ENCODE peak calls at places on chromosomes 5 and 9, in eight cellular contexts. One of them, this sample, is unnamed.

GRCh38 chr5:32936329-32936728 is 225.2 kb downstream of the NPR3 start:
- DNase-seq in breast epithelium: no peak
- DNase-seq in stomach: no peak
- DNase-seq in sigmoid colon: no peak
- DNase-seq in prostate gland: no peak
- DNase-seq in body of pancreas: no peak
- DNase-seq in heart left ventricle: no peak
- DNase-seq in right lobe of liver: no peak
- DNase-seq in this sample: no peak

GRCh38 chr9:28774433-28775029 is 1201.2 kb upstream of the C9orf72 start:
- DNase-seq in breast epithelium: no peak
- DNase-seq in stomach: no peak
- DNase-seq in sigmoid colon: no peak
- DNase-seq in prostate gland: no peak
- DNase-seq in body of pancreas: no peak
- DNase-seq in heart left ventricle: no peak
- DNase-seq in right lobe of liver: no peak
- DNase-seq in this sample: no peak

GRCh38 chr5:146290318-146290717 is 48.3 kb upstream of the POU4F3 start:
- DNase-seq in breast epithelium: no peak
- DNase-seq in stomach: no peak
- DNase-seq in sigmoid colon: no peak
- DNase-seq in prostate gland: no peak
- DNase-seq in body of pancreas: no peak
- DNase-seq in heart left ventricle: no peak
- DNase-seq in right lobe of liver: no peak
- DNase-seq in this sample: no peak

GRCh38 chr5:119323630-119324000 is 32.2 kb upstream of the TNFAIP8 start:
- DNase-seq in breast epithelium: no peak
- DNase-seq in stomach: no peak
- DNase-seq in sigmoid colon: no peak
- DNase-seq in prostate gland: peak; percentile 39
- DNase-seq in body of pancreas: no peak
- DNase-seq in heart left ventricle: no peak
- DNase-seq in right lobe of liver: no peak
- DNase-seq in this sample: no peak

GRCh38 chr5:117302949-117303348 is 728.3 kb upstream of the SEMA6A start:
- DNase-seq in breast epithelium: no peak
- DNase-seq in stomach: no peak
- DNase-seq in sigmoid colon: no peak
- DNase-seq in prostate gland: no peak
- DNase-seq in body of pancreas: no peak
- DNase-seq in heart left ventricle: no peak
- DNase-seq in right lobe of liver: no peak
- DNase-seq in this sample: no peak

GRCh38 chr5:143494162-143494561 is 90.7 kb upstream of the NR3C1 start:
- DNase-seq in breast epithelium: no peak
- DNase-seq in stomach: no peak
- DNase-seq in sigmoid colon: no peak
- DNase-seq in prostate gland: no peak
- DNase-seq in body of pancreas: no peak
- DNase-seq in heart left ventricle: no peak
- DNase-seq in right lobe of liver: no peak
- DNase-seq in this sample: no peak

GRCh38 chr5:72246954-72247442 is 73.0 kb downstream of the MRPS27 start:
- DNase-seq in breast epithelium: no peak
- DNase-seq in stomach: no peak
- DNase-seq in sigmoid colon: no peak
- DNase-seq in prostate gland: no peak
- DNase-seq in body of pancreas: no peak
- DNase-seq in heart left ventricle: no peak
- DNase-seq in right lobe of liver: no peak
- DNase-seq in this sample: no peak

GRCh38 chr9:2390028-2390427 is 231.6 kb upstream of the VLDLR start:
- DNase-seq in breast epithelium: peak; percentile 51
- DNase-seq in stomach: no peak
- DNase-seq in sigmoid colon: no peak
- DNase-seq in prostate gland: no peak
- DNase-seq in body of pancreas: no peak
- DNase-seq in heart left ventricle: no peak
- DNase-seq in right lobe of liver: no peak
- DNase-seq in this sample: no peak

DNA sequence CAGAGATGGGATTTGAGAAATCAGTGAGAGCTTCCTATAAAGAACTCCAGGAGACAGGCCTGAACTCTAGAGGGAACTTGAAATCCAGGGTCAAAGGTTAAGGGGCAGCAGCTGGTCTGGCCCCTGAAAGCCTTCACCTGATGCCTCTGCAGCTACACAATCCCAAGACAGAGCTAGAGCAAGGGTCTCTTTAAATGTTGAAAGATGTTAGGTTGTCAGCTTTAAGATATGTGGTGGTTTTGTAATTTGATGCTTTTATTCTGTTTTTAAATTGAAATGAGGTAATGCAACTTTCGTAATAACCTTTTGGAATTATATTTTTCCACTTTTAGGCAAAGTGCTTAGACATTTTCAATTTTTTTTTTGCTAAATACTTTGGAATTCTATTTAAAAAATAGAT is 2.4 kb downstream of the SOWAHA start:
- DNase-seq in breast epithelium: no peak
- DNase-seq in stomach: no peak
- DNase-seq in sigmoid colon: no peak
- DNase-seq in prostate gland: no peak
- DNase-seq in body of pancreas: no peak
- DNase-seq in heart left ventricle: no peak
- DNase-seq in right lobe of liver: no peak
- DNase-seq in this sample: no peak
- H3K27me3 ChIP-seq in breast epithelium: peaks cover 2% of the 10 kb centered on the region
- H3K27me3 ChIP-seq in stomach: peaks cover 5% of the 10 kb centered on the region
- H3K27me3 ChIP-seq in sigmoid colon: peaks cover 56% of the 10 kb centered on the region
- H3K27me3 ChIP-seq in prostate gland: no peaks in the 10 kb centered on the region
- H3K27me3 ChIP-seq in body of pancreas: no peaks in the 10 kb centered on the region
- H3K27me3 ChIP-seq in heart left ventricle: peaks cover 29% of the 10 kb centered on the region
- H3K27me3 ChIP-seq in right lobe of liver: no peaks in the 10 kb centered on the region
- H3K27me3 ChIP-seq in this sample: no peaks in the 10 kb centered on the region

GRCh38 chr5:73297430-73297829 is 124.4 kb downstream of the TMEM174 start:
- DNase-seq in breast epithelium: no peak
- DNase-seq in stomach: no peak
- DNase-seq in sigmoid colon: no peak
- DNase-seq in prostate gland: no peak
- DNase-seq in body of pancreas: no peak
- DNase-seq in heart left ventricle: no peak
- DNase-seq in right lobe of liver: no peak
- DNase-seq in this sample: no peak

GRCh38 chr5:73299017-73299630 is 126.1 kb downstream of the TMEM174 start:
- DNase-seq in breast epithelium: no peak
- DNase-seq in stomach: no peak
- DNase-seq in sigmoid colon: no peak
- DNase-seq in prostate gland: no peak
- DNase-seq in body of pancreas: no peak
- DNase-seq in heart left ventricle: no peak
- DNase-seq in right lobe of liver: peak; percentile 17
- DNase-seq in this sample: no peak

GRCh38 chr5:73299665-73300435 is 126.9 kb downstream of the TMEM174 start:
- DNase-seq in breast epithelium: no peak
- DNase-seq in stomach: no peak
- DNase-seq in sigmoid colon: no peak
- DNase-seq in prostate gland: no peak
- DNase-seq in body of pancreas: no peak
- DNase-seq in heart left ventricle: no peak
- DNase-seq in right lobe of liver: no peak
- DNase-seq in this sample: no peak

GRCh38 chr5:73296772-73297171 is 123.8 kb downstream of the TMEM174 start:
- DNase-seq in breast epithelium: no peak
- DNase-seq in stomach: no peak
- DNase-seq in sigmoid colon: no peak
- DNase-seq in prostate gland: no peak
- DNase-seq in body of pancreas: no peak
- DNase-seq in heart left ventricle: no peak
- DNase-seq in right lobe of liver: no peak
- DNase-seq in this sample: no peak

DNA sequence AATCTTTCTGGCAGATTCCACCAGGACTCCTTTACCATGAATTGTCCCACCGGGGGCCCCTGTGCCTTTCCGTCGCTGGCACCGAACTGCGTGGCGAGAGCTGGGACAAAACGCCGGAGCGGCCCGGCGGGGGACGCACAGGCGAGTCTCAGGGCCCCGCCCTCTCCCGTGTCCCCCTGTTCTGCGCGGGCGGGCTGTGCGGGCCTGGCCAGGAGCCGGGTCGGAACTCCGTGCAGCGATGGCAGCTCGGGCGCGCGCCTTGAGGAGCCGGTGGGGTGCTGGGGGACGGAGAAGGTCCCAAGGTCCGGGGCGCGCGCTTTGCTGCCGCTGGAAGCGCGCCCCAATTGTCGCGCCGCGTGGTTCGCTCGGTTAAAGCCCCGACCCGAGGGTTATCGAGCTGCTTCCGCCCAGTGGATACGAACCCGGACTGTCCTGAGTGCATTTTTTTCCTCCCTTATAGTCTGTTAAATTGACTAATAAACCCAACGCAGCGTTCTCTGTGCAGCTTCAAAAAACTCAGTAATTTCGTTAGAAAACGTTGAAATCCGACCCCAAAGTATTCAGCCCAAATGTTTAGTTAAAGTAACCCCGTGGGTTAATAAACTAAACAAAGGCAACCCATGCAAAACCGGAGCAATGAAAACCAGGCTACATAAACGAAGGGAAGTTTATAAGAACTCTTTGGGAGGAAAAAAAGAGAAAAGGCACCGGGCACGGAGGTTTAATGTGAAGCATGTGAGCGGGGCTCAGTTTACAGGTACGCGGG is 125.4 kb downstream of the TMEM174 start:
- DNase-seq in breast epithelium: no peak
- DNase-seq in stomach: no peak
- DNase-seq in sigmoid colon: no peak
- DNase-seq in prostate gland: no peak
- DNase-seq in body of pancreas: no peak
- DNase-seq in heart left ventricle: no peak
- DNase-seq in right lobe of liver: no peak
- DNase-seq in this sample: no peak
- TF ChIP-seq POLR2A in breast epithelium: no peak
- TF ChIP-seq POLR2A in stomach: no peak
- TF ChIP-seq POLR2A in sigmoid colon: no peak
- TF ChIP-seq POLR2A in prostate gland: no peak
- TF ChIP-seq POLR2A in body of pancreas: no peak
- TF ChIP-seq POLR2A in heart left ventricle: no peak
- TF ChIP-seq POLR2A in right lobe of liver: no peak
- TF ChIP-seq POLR2A in this sample: no peak

DNA sequence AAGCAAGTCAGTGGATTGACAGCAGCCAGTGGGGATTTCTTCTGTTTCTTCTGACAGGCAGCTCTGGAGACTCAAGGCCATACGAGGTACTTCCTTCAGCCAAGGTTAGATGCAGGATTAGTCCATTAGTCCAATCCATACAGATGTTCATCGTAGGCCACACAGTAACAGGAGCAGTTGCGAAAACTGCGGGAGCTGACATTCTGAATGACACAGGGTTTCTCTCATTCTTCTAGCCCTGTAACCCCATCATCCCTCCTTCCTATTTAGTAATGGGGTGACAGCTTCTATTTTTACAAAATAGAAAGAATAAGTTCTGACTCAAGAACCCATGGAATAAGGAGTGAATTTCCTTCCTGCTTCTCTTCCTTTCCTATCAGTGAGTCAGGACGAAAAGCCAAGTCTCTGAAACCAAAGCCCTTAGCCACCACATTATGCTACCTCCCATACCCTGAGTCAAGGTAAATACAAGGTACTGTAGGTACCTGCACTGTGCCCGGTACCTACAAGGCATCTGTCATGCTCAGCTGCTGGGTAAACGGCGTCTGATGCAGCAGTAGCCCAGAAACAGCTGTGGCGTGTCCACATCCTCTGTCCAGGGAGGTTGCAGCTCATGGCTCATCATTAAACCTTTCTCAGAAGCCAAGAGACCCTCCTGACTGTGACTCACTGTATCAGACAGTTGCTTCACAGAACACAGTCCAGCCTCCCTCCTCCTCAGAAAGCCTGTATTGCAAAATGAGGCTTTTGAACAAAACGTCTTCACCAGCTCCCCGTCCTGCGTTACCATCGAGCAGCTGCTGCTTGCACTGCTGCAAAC is 84.3 kb downstream of the ESM1 start:
- DNase-seq in breast epithelium: peak; percentile 29
- DNase-seq in stomach: peak; percentile 43
- DNase-seq in sigmoid colon: peak; percentile 89
- DNase-seq in prostate gland: no peak
- DNase-seq in body of pancreas: no peak
- DNase-seq in heart left ventricle: no peak
- DNase-seq in right lobe of liver: no peak
- DNase-seq in this sample: peak; percentile 21
- H3K27me3 ChIP-seq in breast epithelium: no peaks in the 10 kb centered on the region
- H3K27me3 ChIP-seq in stomach: no peaks in the 10 kb centered on the region
- H3K27me3 ChIP-seq in sigmoid colon: no peaks in the 10 kb centered on the region
- H3K27me3 ChIP-seq in prostate gland: no peaks in the 10 kb centered on the region
- H3K27me3 ChIP-seq in body of pancreas: no peaks in the 10 kb centered on the region
- H3K27me3 ChIP-seq in heart left ventricle: no peaks in the 10 kb centered on the region
- H3K27me3 ChIP-seq in right lobe of liver: no peaks in the 10 kb centered on the region
- H3K27me3 ChIP-seq in this sample: no peaks in the 10 kb centered on the region

GRCh38 chr5:151720195-151720594 is 33.5 kb upstream of the SPARC start:
- DNase-seq in breast epithelium: no peak
- DNase-seq in stomach: no peak
- DNase-seq in sigmoid colon: no peak
- DNase-seq in prostate gland: no peak
- DNase-seq in body of pancreas: no peak
- DNase-seq in heart left ventricle: no peak
- DNase-seq in right lobe of liver: no peak
- DNase-seq in this sample: no peak

GRCh38 chr5:151721812-151722391 is 35.2 kb upstream of the SPARC start:
- DNase-seq in breast epithelium: no peak
- DNase-seq in stomach: no peak
- DNase-seq in sigmoid colon: no peak
- DNase-seq in prostate gland: no peak
- DNase-seq in body of pancreas: no peak
- DNase-seq in heart left ventricle: no peak
- DNase-seq in right lobe of liver: no peak
- DNase-seq in this sample: no peak

GRCh38 chr5:151718653-151719052 is 31.9 kb upstream of the SPARC start:
- DNase-seq in breast epithelium: no peak
- DNase-seq in stomach: no peak
- DNase-seq in sigmoid colon: no peak
- DNase-seq in prostate gland: no peak
- DNase-seq in body of pancreas: no peak
- DNase-seq in heart left ventricle: no peak
- DNase-seq in right lobe of liver: no peak
- DNase-seq in this sample: no peak

GRCh38 chr5:151719228-151719861 is 32.6 kb upstream of the SPARC start:
- DNase-seq in breast epithelium: no peak
- DNase-seq in stomach: no peak
- DNase-seq in sigmoid colon: no peak
- DNase-seq in prostate gland: no peak
- DNase-seq in body of pancreas: no peak
- DNase-seq in heart left ventricle: peak; percentile 41
- DNase-seq in right lobe of liver: no peak
- DNase-seq in this sample: no peak

DNA sequence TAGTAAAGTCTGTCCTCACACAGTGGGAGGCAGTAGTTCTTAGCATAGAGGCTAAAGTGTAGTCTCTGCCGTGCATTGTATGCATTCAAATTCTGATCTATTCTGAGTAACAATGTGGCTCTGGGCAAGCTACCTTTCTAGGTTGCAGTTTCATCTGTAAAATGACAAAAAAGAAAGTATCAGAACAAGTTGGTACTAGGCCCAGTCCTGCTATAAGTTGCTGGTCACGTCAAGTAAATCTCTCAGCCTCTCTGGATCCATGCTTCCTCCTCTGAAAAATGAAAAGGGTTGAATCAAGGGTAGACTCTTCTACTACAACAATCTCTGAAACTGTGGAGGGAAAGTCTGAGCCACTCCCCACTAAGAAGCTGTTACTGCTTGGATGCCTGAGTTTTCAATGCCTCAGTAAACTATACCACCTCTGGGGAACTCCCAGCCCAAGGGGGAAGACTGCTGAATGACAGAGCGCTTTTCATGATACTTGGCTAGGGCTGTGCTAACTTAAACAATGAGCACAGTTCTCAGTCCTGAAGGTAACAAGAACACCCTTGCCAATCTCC is 34.5 kb upstream of the SPARC start:
- DNase-seq in breast epithelium: no peak
- DNase-seq in stomach: no peak
- DNase-seq in sigmoid colon: no peak
- DNase-seq in prostate gland: no peak
- DNase-seq in body of pancreas: no peak
- DNase-seq in heart left ventricle: no peak
- DNase-seq in right lobe of liver: no peak
- DNase-seq in this sample: no peak
- TF ChIP-seq POLR2A in breast epithelium: no peak
- TF ChIP-seq POLR2A in stomach: no peak
- TF ChIP-seq POLR2A in sigmoid colon: no peak
- TF ChIP-seq POLR2A in prostate gland: no peak
- TF ChIP-seq POLR2A in body of pancreas: no peak
- TF ChIP-seq POLR2A in heart left ventricle: no peak
- TF ChIP-seq POLR2A in right lobe of liver: no peak
- TF ChIP-seq POLR2A in this sample: no peak